ENCODE peak calls at places on chromosomes 16 and 17, in six cellular contexts. One of them, this sample, is unnamed.

GRCh38 chr17:56727876-56728617 is 105.7 kb downstream of the C17orf67 start:
- DNase-seq in heart left ventricle: no peak
- DNase-seq in uterus: no peak
- DNase-seq in epithelial cell of proximal tubule: no peak
- DNase-seq in WTC11: peak; percentile 20
- DNase-seq in lower leg skin: no peak
- DNase-seq in this sample: no peak

GRCh38 chr16:4275861-4276260 is 3.0 kb upstream of the TFAP4 start:
- DNase-seq in heart left ventricle: no peak
- DNase-seq in uterus: no peak
- DNase-seq in epithelial cell of proximal tubule: no peak
- DNase-seq in WTC11: no peak
- DNase-seq in lower leg skin: no peak
- DNase-seq in this sample: no peak

GRCh38 chr16:83272843-83273242 is 534.9 kb upstream of the HSBP1 start:
- DNase-seq in heart left ventricle: no peak
- DNase-seq in uterus: no peak
- DNase-seq in epithelial cell of proximal tubule: no peak
- DNase-seq in WTC11: no peak
- DNase-seq in lower leg skin: no peak
- DNase-seq in this sample: no peak

GRCh38 chr16:11198817-11199216 is 57.2 kb downstream of the SOCS1 start:
- DNase-seq in heart left ventricle: no peak
- DNase-seq in uterus: no peak
- DNase-seq in epithelial cell of proximal tubule: no peak
- DNase-seq in WTC11: no peak
- DNase-seq in lower leg skin: no peak
- DNase-seq in this sample: no peak

GRCh38 chr16:30084816-30085159 is 6.9 kb downstream of the TBX6 start:
- DNase-seq in heart left ventricle: peak; percentile 64
- DNase-seq in uterus: peak; percentile 59
- DNase-seq in epithelial cell of proximal tubule: no peak
- DNase-seq in WTC11: no peak
- DNase-seq in lower leg skin: no peak
- DNase-seq in this sample: no peak

GRCh38 chr16:84177740-84178070 is 9.2 kb downstream of the TAF1C start:
- DNase-seq in heart left ventricle: no peak
- DNase-seq in uterus: peak; percentile 21
- DNase-seq in epithelial cell of proximal tubule: peak; percentile 54
- DNase-seq in WTC11: no peak
- DNase-seq in lower leg skin: no peak
- DNase-seq in this sample: no peak

GRCh38 chr17:73341350-73342056 is 29.7 kb upstream of the CDC42EP4 start:
- DNase-seq in heart left ventricle: no peak
- DNase-seq in uterus: peak; percentile 50
- DNase-seq in epithelial cell of proximal tubule: no peak
- DNase-seq in WTC11: no peak
- DNase-seq in lower leg skin: no peak
- DNase-seq in this sample: no peak

GRCh38 chr17:75773121-75773807 is 8.3 kb upstream of the GALK1 start:
- DNase-seq in heart left ventricle: no peak
- DNase-seq in uterus: peak; percentile 25
- DNase-seq in epithelial cell of proximal tubule: no peak
- DNase-seq in WTC11: no peak
- DNase-seq in lower leg skin: peak; percentile 85
- DNase-seq in this sample: no peak

GRCh38 chr16:22323998-22324786 is 27.0 kb downstream of the POLR3E start:
- DNase-seq in heart left ventricle: no peak
- DNase-seq in uterus: no peak
- DNase-seq in epithelial cell of proximal tubule: no peak
- DNase-seq in WTC11: no peak
- DNase-seq in lower leg skin: peak; percentile 82
- DNase-seq in this sample: no peak

GRCh38 chr16:11398851-11399250 is 53.6 kb downstream of the RMI2 start:
- DNase-seq in heart left ventricle: peak; percentile 8
- DNase-seq in uterus: no peak
- DNase-seq in epithelial cell of proximal tubule: no peak
- DNase-seq in WTC11: peak; percentile 4
- DNase-seq in lower leg skin: no peak
- DNase-seq in this sample: no peak

GRCh38 chr16:85082553-85083050 is 29.7 kb downstream of the CIBAR2 start:
- DNase-seq in heart left ventricle: no peak
- DNase-seq in uterus: no peak
- DNase-seq in epithelial cell of proximal tubule: no peak
- DNase-seq in WTC11: peak; percentile 46
- DNase-seq in lower leg skin: peak; percentile 82
- DNase-seq in this sample: no peak

GRCh38 chr17:16585796-16586195 is 16.8 kb upstream of the ZNF287 start:
- DNase-seq in heart left ventricle: no peak
- DNase-seq in uterus: no peak
- DNase-seq in epithelial cell of proximal tubule: no peak
- DNase-seq in WTC11: no peak
- DNase-seq in lower leg skin: no peak
- DNase-seq in this sample: no peak

GRCh38 chr16:11254913-11255736 is 879 bp downstream of the SOCS1 start:
- DNase-seq in heart left ventricle: peak; percentile 48
- DNase-seq in uterus: peak; percentile 45
- DNase-seq in epithelial cell of proximal tubule: no peak
- DNase-seq in WTC11: no peak
- DNase-seq in lower leg skin: peak; percentile 90
- DNase-seq in this sample: peak; percentile 28

GRCh38 chr16:70470927-70471341 is 16.5 kb downstream of the FCSK start:
- DNase-seq in heart left ventricle: peak; percentile 65
- DNase-seq in uterus: no peak
- DNase-seq in epithelial cell of proximal tubule: no peak
- DNase-seq in WTC11: peak; percentile 76
- DNase-seq in lower leg skin: no peak
- DNase-seq in this sample: peak; percentile 32

GRCh38 chr17:29870836-29871430 is 59.1 kb downstream of the SSH2 start:
- DNase-seq in heart left ventricle: no peak
- DNase-seq in uterus: no peak
- DNase-seq in epithelial cell of proximal tubule: no peak
- DNase-seq in WTC11: no peak
- DNase-seq in lower leg skin: no peak
- DNase-seq in this sample: no peak

GRCh38 chr16:14232106-14232890 is 161.2 kb downstream of the MRTFB start:
- DNase-seq in heart left ventricle: no peak
- DNase-seq in uterus: no peak
- DNase-seq in epithelial cell of proximal tubule: no peak
- DNase-seq in WTC11: no peak
- DNase-seq in lower leg skin: no peak
- DNase-seq in this sample: no peak

GRCh38 chr17:41571561-41572434 is at the start of gene KRT9:
- DNase-seq in heart left ventricle: no peak
- DNase-seq in uterus: no peak
- DNase-seq in epithelial cell of proximal tubule: no peak
- DNase-seq in WTC11: no peak
- DNase-seq in lower leg skin: no peak
- DNase-seq in this sample: no peak

GRCh38 chr16:79721186-79721745 is 120.7 kb upstream of the MAF start:
- DNase-seq in heart left ventricle: no peak
- DNase-seq in uterus: peak; percentile 49
- DNase-seq in epithelial cell of proximal tubule: no peak
- DNase-seq in WTC11: no peak
- DNase-seq in lower leg skin: no peak
- DNase-seq in this sample: no peak

GRCh38 chr16:82792704-82793103 is 165.9 kb downstream of the CDH13 start:
- DNase-seq in heart left ventricle: no peak
- DNase-seq in uterus: no peak
- DNase-seq in epithelial cell of proximal tubule: no peak
- DNase-seq in WTC11: no peak
- DNase-seq in lower leg skin: no peak
- DNase-seq in this sample: no peak

GRCh38 chr17:71941920-71942319 is 178.9 kb upstream of the SOX9 start:
- DNase-seq in heart left ventricle: no peak
- DNase-seq in uterus: no peak
- DNase-seq in epithelial cell of proximal tubule: no peak
- DNase-seq in WTC11: no peak
- DNase-seq in lower leg skin: no peak
- DNase-seq in this sample: no peak

GRCh38 chr17:10681866-10682446 is 15.4 kb downstream of the SCO1 start:
- DNase-seq in heart left ventricle: no peak
- DNase-seq in uterus: no peak
- DNase-seq in epithelial cell of proximal tubule: no peak
- DNase-seq in WTC11: no peak
- DNase-seq in lower leg skin: no peak
- DNase-seq in this sample: no peak

GRCh38 chr17:47066841-47067682 is 88.0 kb upstream of the RPRML start:
- DNase-seq in heart left ventricle: peak; percentile 89
- DNase-seq in uterus: peak; percentile 79
- DNase-seq in epithelial cell of proximal tubule: peak; percentile 52
- DNase-seq in WTC11: peak; percentile 80
- DNase-seq in lower leg skin: peak; percentile 92
- DNase-seq in this sample: peak; percentile 67

GRCh38 chr17:28929769-28930168 is 21.5 kb downstream of the PHF12 start:
- DNase-seq in heart left ventricle: no peak
- DNase-seq in uterus: no peak
- DNase-seq in epithelial cell of proximal tubule: no peak
- DNase-seq in WTC11: no peak
- DNase-seq in lower leg skin: no peak
- DNase-seq in this sample: no peak

DNA sequence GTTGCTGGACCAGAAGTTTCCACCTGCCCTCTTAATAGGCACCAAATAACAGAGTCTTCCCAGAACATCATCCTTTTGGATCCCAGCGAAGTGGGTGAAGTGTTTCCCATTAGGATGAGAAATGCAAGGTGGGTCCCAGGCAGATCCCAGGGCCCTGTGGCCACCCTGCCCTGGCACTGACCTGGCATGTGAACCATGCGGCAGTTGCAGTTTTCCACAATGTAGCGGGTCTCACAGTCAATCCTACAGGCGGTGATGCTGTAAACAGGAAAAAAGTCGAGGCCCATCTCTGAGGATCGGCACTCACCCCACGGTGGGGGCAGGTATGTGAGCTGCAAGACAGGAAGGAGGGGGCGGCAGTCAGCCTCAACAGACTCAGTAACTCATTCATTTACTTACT is 36.4 kb downstream of the SPACA3 start:
- DNase-seq in heart left ventricle: no peak
- DNase-seq in uterus: no peak
- DNase-seq in epithelial cell of proximal tubule: no peak
- DNase-seq in WTC11: no peak
- DNase-seq in lower leg skin: no peak
- DNase-seq in this sample: no peak
- TF ChIP-seq CTCF in heart left ventricle: no peak
- TF ChIP-seq CTCF in uterus: no peak
- TF ChIP-seq CTCF in epithelial cell of proximal tubule: no peak
- TF ChIP-seq CTCF in WTC11: no peak
- TF ChIP-seq CTCF in lower leg skin: no peak
- TF ChIP-seq CTCF in this sample: no peak

DNA sequence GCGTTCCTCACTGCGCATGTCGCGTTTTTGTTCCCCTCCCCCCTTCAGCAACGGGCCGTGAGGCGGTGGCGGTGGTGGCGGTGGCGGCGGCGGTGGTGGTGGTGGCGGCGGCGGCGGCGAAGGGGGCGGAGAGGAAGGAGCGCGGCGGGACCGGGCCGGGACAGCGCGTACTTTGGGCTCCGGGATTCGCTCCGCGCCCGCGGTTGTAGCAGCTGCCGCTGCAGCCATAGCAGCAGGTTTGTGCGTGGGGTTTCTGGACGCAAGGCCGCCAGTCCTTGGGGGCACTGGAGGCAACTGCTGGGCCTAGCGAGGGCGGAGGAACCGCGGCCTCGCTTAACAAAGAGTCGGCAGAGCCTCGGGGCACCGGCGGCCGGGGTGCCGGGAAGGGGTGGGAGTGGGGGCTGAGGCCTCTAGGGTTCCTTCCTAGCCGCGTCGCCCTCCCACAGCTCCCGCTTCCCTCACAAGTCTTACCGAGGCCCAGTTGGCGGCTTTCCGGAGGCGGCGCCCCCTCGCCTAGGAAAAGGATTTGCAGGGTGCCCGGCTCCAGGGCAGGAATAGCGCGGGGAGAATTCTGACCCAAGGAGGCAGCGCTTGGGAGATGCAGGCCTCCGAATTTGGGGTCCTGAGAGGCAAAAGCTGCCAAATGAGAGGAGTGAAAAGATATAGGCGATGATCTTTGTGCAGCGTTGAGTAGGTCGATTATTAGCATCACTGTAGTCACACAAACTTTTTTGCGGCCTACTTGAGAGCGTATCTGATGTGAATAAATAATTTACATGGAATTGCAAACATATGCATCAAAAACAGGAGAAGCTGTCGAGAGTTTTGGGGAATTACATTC is at the start of gene DDX42:
- DNase-seq in heart left ventricle: peak; percentile 93
- DNase-seq in uterus: peak; percentile 39
- DNase-seq in epithelial cell of proximal tubule: no peak
- DNase-seq in WTC11: peak; percentile 91
- DNase-seq in lower leg skin: peak; percentile 97
- DNase-seq in this sample: peak; percentile 91
- TF ChIP-seq CTCF in heart left ventricle: no peak
- TF ChIP-seq CTCF in uterus: no peak
- TF ChIP-seq CTCF in epithelial cell of proximal tubule: peak; percentile 19
- TF ChIP-seq CTCF in WTC11: no peak
- TF ChIP-seq CTCF in lower leg skin: no peak
- TF ChIP-seq CTCF in this sample: peak; percentile 32

DNA sequence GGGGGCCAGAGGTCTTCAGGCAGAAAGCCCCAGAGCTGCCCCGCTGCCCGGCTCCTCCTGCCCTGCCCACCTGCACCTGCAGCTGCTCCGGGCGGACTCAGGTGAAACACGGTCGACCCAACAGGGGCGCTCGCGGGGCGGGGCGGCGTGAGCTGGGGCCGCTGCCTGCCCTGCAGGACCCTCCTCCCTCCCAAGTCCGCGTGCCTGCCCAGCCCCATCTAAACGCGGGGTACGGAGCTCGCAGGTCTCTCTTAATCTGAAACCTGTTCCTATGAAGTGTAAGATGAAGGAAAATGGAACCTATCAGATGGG is 28.1 kb downstream of the GNPTG start:
- DNase-seq in heart left ventricle: no peak
- DNase-seq in uterus: no peak
- DNase-seq in epithelial cell of proximal tubule: no peak
- DNase-seq in WTC11: peak; percentile 79
- DNase-seq in lower leg skin: no peak
- DNase-seq in this sample: no peak
- TF ChIP-seq CTCF in heart left ventricle: no peak
- TF ChIP-seq CTCF in uterus: no peak
- TF ChIP-seq CTCF in epithelial cell of proximal tubule: no peak
- TF ChIP-seq CTCF in WTC11: no peak
- TF ChIP-seq CTCF in lower leg skin: no peak
- TF ChIP-seq CTCF in this sample: no peak

GRCh38 chr17:80982426-80982974 is 9.1 kb upstream of the CHMP6 start:
- DNase-seq in heart left ventricle: no peak
- DNase-seq in uterus: no peak
- DNase-seq in epithelial cell of proximal tubule: no peak
- DNase-seq in WTC11: no peak
- DNase-seq in lower leg skin: no peak
- DNase-seq in this sample: no peak

GRCh38 chr17:80981929-80982425 is 9.7 kb upstream of the CHMP6 start:
- DNase-seq in heart left ventricle: no peak
- DNase-seq in uterus: no peak
- DNase-seq in epithelial cell of proximal tubule: no peak
- DNase-seq in WTC11: no peak
- DNase-seq in lower leg skin: no peak
- DNase-seq in this sample: no peak

GRCh38 chr17:80979547-80980378 is 11.9 kb upstream of the CHMP6 start:
- DNase-seq in heart left ventricle: no peak
- DNase-seq in uterus: no peak
- DNase-seq in epithelial cell of proximal tubule: no peak
- DNase-seq in WTC11: no peak
- DNase-seq in lower leg skin: no peak
- DNase-seq in this sample: no peak

GRCh38 chr17:80980397-80981061 is 11.1 kb upstream of the CHMP6 start:
- DNase-seq in heart left ventricle: no peak
- DNase-seq in uterus: no peak
- DNase-seq in epithelial cell of proximal tubule: no peak
- DNase-seq in WTC11: no peak
- DNase-seq in lower leg skin: no peak
- DNase-seq in this sample: no peak

GRCh38 chr17:80981062-80981902 is 10.4 kb upstream of the CHMP6 start:
- DNase-seq in heart left ventricle: no peak
- DNase-seq in uterus: no peak
- DNase-seq in epithelial cell of proximal tubule: no peak
- DNase-seq in WTC11: peak; percentile 77
- DNase-seq in lower leg skin: no peak
- DNase-seq in this sample: peak; percentile 71
- TF ChIP-seq CTCF in heart left ventricle: peak; percentile 86
- TF ChIP-seq CTCF in uterus: peak; percentile 60
- TF ChIP-seq CTCF in epithelial cell of proximal tubule: peak; percentile 42
- TF ChIP-seq CTCF in WTC11: peak; percentile 94
- TF ChIP-seq CTCF in lower leg skin: no peak
- TF ChIP-seq CTCF in this sample: peak; percentile 98

This sample was measured in neural crest cell.